ENCODE peak calls at places on chromosomes 2 and 18, in nine cellular contexts. Q is IMR-90, Z is HCT116, T is heart left ventricle, U is tibial artery, A is GM23248, I is left lung, K is small intestine, L is heart right ventricle. B is an unnamed sample. For H3K27me3 and H3K4me1, the result is how much of the 10 kb centered on the place peaks cover.

GRCh38 chr2:70258532-70258875 is 567 bp downstream of the PCYOX1 start:
- DNase-seq in Q (peak), Z (no peak), T (peak), U (peak), A (peak), I (peak), K (peak), L (peak), B (peak)

GRCh38 chr2:41919135-41919534 is 128.7 kb upstream of the PKDCC start:
- DNase-seq in Q (no peak), Z (no peak), T (no peak), U (no peak), A (no peak), I (peak), K (no peak), L (no peak), B (no peak)

GRCh38 chr2:78175642-78176041 is 653.5 kb upstream of the LRRTM4 start:
- DNase-seq in Q (no peak), Z (no peak), T (no peak), U (no peak), A (no peak), I (no peak), K (no peak), L (no peak), B (no peak)

GRCh38 chr2:142973160-142973821 is 95.8 kb downstream of the KYNU start:
- DNase-seq in Q (no peak), Z (no peak), T (no peak), U (no peak), A (peak), I (no peak), K (no peak), L (no peak), B (no peak)

GRCh38 chr2:17576802-17577201 is 36.3 kb downstream of the VSNL1 start:
- DNase-seq in Q (no peak), Z (no peak), T (no peak), U (no peak), A (no peak), I (no peak), K (no peak), L (no peak), B (no peak)

GRCh38 chr2:88069117-88069516 is 1.5 kb downstream of the SMYD1 start:
- DNase-seq in Q (no peak), Z (no peak), T (no peak), U (no peak), A (no peak), I (no peak), K (no peak), L (no peak), B (no peak)

GRCh38 chr2:173865976-173866857 is 99.0 kb downstream of the SP3 start:
- DNase-seq in Q (no peak), Z (no peak), T (no peak), U (no peak), A (no peak), I (no peak), K (no peak), L (no peak), B (no peak)

GRCh38 chr2:200351815-200352214 is 45.3 kb downstream of the SPATS2L start:
- DNase-seq in Q (peak), Z (no peak), T (no peak), U (no peak), A (no peak), I (no peak), K (no peak), L (no peak), B (no peak)

GRCh38 chr2:237724811-237725478 is 73.6 kb upstream of the RBM44 start:
- DNase-seq in Q (no peak), Z (no peak), T (no peak), U (no peak), A (no peak), I (no peak), K (peak), L (no peak), B (no peak)

GRCh38 chr2:79585701-79586428 is 73.0 kb downstream of the CTNNA2 start:
- DNase-seq in Q (peak), Z (no peak), T (no peak), U (no peak), A (peak), I (no peak), K (no peak), L (no peak), B (no peak)

GRCh38 chr18:9221661-9222060 is 85.1 kb downstream of the ANKRD12 start:
- DNase-seq in Q (no peak), Z (no peak), T (no peak), U (no peak), A (no peak), I (no peak), K (no peak), L (no peak), B (no peak)

GRCh38 chr18:42137671-42138375 is 182.8 kb downstream of the PIK3C3 start:
- DNase-seq in Q (no peak), Z (no peak), T (no peak), U (no peak), A (no peak), I (no peak), K (no peak), L (no peak), B (no peak)

GRCh38 chr2:128315829-128316776 is 2.6 kb downstream of the HS6ST1 start:
- DNase-seq in Q (peak), Z (no peak), T (no peak), U (peak), A (peak), I (peak), K (no peak), L (peak), B (peak)
- H3K4me3 ChIP-seq in Q (peak), Z (no peak), T (peak), U (peak), A (peak), I (peak), K (peak), L (no peak), B (peak)

DNA sequence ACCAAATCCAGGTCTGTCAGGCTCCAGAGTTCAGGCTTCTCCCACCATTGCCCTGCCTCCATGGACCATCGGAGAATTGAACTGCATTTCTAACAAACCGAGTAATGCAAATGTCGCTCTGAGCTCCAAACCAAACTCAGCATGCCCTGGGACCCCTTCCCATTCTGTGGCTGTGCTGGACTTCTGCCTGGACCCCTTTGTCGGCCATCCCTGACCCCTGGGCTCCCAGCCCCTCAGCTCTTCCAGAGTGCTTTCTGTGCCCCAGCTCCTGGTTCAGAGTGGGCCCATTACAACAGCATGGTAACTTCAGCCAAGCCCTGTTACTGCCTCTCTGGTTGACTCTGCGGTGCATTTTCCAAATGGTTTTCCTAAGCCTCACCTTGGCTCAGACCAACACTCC is 55.1 kb upstream of the MAPRE3 start:
- DNase-seq in Q (no peak), Z (no peak), T (no peak), U (no peak), A (no peak), I (no peak), K (no peak), L (no peak), B (no peak)
- H3K27me3 ChIP-seq in Q (half or more), Z (under half), T (under half), U (under half), A (half or more), I (under half), K (under half), L (under half), B (under half)

GRCh38 chr2:227415538-227416424 is 28.0 kb upstream of the SCYGR1 start:
- DNase-seq in Q (peak), Z (no peak), T (peak), U (peak), A (peak), I (peak), K (peak), L (peak), B (peak)
- H3K4me1 ChIP-seq in Q (under half), Z (under half), T (half or more), U (under half), A (under half), I (under half), K (under half), L (under half), B (under half)

DNA sequence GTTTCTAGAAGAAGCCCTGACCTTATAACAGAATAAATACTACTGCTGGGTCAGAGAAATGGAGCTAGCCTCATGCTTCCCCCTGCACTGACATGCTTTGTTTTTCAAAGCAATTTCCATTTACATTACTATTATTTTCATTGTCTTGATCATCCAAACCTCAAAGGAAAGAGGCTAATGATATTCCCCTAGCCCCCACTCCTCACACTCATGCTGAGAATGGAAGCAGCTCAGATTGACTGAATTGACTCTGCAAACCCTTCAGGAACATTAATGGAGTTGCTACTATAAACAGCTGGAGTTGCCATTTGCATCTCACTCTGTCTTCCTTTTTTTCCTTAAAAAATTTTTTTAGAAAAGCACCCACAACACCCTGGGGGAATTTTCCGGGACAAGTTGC is 103.1 kb upstream of the OSR1 start:
- DNase-seq in Q (no peak), Z (no peak), T (no peak), U (no peak), A (no peak), I (no peak), K (no peak), L (no peak), B (no peak)
- H3K4me3 ChIP-seq in Q (no peak), Z (no peak), T (no peak), U (no peak), A (no peak), I (no peak), K (no peak), L (no peak), B (no peak)

GRCh38 chr2:241863021-241863954 is 4.6 kb upstream of the PDCD1 start:
- DNase-seq in Q (peak), Z (no peak), T (peak), U (no peak), A (peak), I (peak), K (no peak), L (peak), B (peak)

GRCh38 chr2:241865416-241865956 is 4.0 kb upstream of the RTP5 start:
- DNase-seq in Q (no peak), Z (no peak), T (peak), U (no peak), A (no peak), I (no peak), K (no peak), L (no peak), B (no peak)

GRCh38 chr2:241864168-241864896 is 5.2 kb upstream of the RTP5 start:
- DNase-seq in Q (no peak), Z (no peak), T (no peak), U (no peak), A (no peak), I (no peak), K (no peak), L (no peak), B (no peak)

GRCh38 chr2:241865957-241866858 is 3.3 kb upstream of the RTP5 start:
- DNase-seq in Q (peak), Z (no peak), T (no peak), U (no peak), A (peak), I (peak), K (no peak), L (no peak), B (no peak)

DNA sequence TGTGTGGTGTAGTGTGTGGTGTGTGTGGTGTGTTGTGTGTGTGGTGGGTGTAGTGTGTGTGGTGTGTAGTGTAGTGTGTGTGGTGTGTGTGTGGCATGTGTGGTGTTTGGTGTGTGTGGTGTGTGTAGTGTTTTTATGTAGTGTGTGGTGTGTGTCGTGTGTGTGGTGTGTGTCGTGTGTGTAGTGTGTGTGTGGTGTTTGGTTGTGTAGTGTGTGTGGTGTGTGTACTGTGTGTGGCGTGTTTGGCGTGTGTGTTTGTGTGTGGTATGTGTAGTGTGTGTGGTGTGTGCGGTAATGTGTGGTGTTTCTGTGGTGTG is 4.7 kb upstream of the RTP5 start:
- DNase-seq in Q (no peak), Z (no peak), T (peak), U (no peak), A (no peak), I (peak), K (no peak), L (no peak), B (no peak)
- H3K27me3 ChIP-seq in Q (under half), Z (under half), T (under half), U (half or more), A (under half), I (under half), K (under half), L (half or more), B (under half)

B was measured in upper lobe of right lung.